ENCODE peak calls at places on chromosomes 4 and X, in eight cellular contexts. Y, W, P, Q, O, U, S and C are unnamed samples. For H3K4me1, the result is how much of the 10 kb centered on the place peaks cover.

GRCh38 chr4:174429701-174430100 is 92.6 kb downstream of the HPGD start:
- DNase-seq in Y (no peak), W (peak), P (no peak), Q (no peak), O (peak), U (peak), S (no peak), C (no peak)

GRCh38 chrX:110671068-110671803 is 124.4 kb downstream of the CHRDL1 start:
- DNase-seq in Y (no peak), W (peak), P (no peak), Q (no peak), O (peak), U (peak), S (no peak), C (no peak)

GRCh38 chr4:143195581-143195980 is 10.9 kb downstream of the USP38 start:
- DNase-seq in Y (no peak), W (no peak), P (no peak), Q (no peak), O (no peak), U (no peak), S (no peak), C (no peak)

GRCh38 chrX:26208012-26208411 is 8.0 kb upstream of the MAGEB5 start:
- DNase-seq in Y (no peak), W (no peak), P (no peak), Q (no peak), O (no peak), U (no peak), S (no peak), C (no peak)

GRCh38 chr4:128718793-128719192 is 90.7 kb upstream of the JADE1 start:
- DNase-seq in Y (no peak), W (peak), P (no peak), Q (no peak), O (peak), U (no peak), S (peak), C (no peak)

GRCh38 chr4:143411527-143412480 is 75.1 kb downstream of the GAB1 start:
- DNase-seq in Y (no peak), W (peak), P (no peak), Q (no peak), O (peak), U (peak), S (peak), C (peak)

GRCh38 chrX:3295731-3296130 is 50.7 kb downstream of the MXRA5 start:
- DNase-seq in Y (peak), W (peak), P (peak), Q (peak), O (no peak), U (peak), S (no peak), C (peak)

GRCh38 chr4:171170671-171171070 is 642.5 kb upstream of the GALNTL6 start:
- DNase-seq in Y (no peak), W (no peak), P (no peak), Q (no peak), O (no peak), U (no peak), S (no peak), C (no peak)

GRCh38 chr4:116926631-116927295 is 158.6 kb downstream of the TRAM1L1 start:
- DNase-seq in Y (no peak), W (no peak), P (peak), Q (no peak), O (no peak), U (no peak), S (no peak), C (no peak)

GRCh38 chr4:102404551-102404969 is 59.3 kb upstream of the SLC39A8 start:
- DNase-seq in Y (no peak), W (no peak), P (peak), Q (no peak), O (no peak), U (no peak), S (no peak), C (no peak)
- TF ChIP-seq CTCF in Y (no peak), W (no peak), P (no peak), Q (no peak), O (no peak), U (no peak), S (no peak), C (no peak)

GRCh38 chr4:88818650-88819470 is 121.2 kb upstream of the NAP1L5 start:
- DNase-seq in Y (peak), W (peak), P (peak), Q (peak), O (no peak), U (peak), S (peak), C (peak)

GRCh38 chr4:88814043-88814617 is 116.5 kb upstream of the NAP1L5 start:
- DNase-seq in Y (peak), W (no peak), P (peak), Q (no peak), O (no peak), U (no peak), S (no peak), C (no peak)

GRCh38 chr4:88820723-88821368 is 123.2 kb upstream of the NAP1L5 start:
- DNase-seq in Y (no peak), W (no peak), P (peak), Q (no peak), O (no peak), U (no peak), S (peak), C (no peak)

GRCh38 chr4:88822034-88822433 is 124.4 kb upstream of the NAP1L5 start:
- DNase-seq in Y (no peak), W (no peak), P (no peak), Q (no peak), O (no peak), U (no peak), S (no peak), C (no peak)

DNA sequence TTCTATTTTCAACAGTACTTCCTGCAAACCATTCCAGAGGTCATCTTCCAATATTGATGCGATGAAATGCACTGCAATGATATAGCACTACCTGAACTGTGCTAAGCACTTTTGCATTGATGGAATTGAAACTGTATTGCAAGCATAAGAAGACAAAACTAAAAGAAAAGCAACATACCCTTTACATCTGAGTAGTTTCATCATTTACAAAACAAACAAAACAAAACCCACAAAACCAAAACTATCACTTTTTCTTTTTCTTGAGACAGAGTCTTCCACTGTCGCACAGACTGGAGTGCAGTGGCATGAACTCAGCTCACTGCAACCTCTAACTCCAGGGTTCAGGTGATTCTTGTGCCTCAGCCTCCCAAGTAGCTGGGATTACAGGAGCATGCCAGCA is 120.1 kb upstream of the NAP1L5 start:
- DNase-seq in Y (no peak), W (no peak), P (no peak), Q (no peak), O (no peak), U (no peak), S (no peak), C (no peak)
- H3K4me1 ChIP-seq in Y (under half), W (under half), P (under half), Q (under half), O (under half), U (under half), S (under half), C (under half)

DNA sequence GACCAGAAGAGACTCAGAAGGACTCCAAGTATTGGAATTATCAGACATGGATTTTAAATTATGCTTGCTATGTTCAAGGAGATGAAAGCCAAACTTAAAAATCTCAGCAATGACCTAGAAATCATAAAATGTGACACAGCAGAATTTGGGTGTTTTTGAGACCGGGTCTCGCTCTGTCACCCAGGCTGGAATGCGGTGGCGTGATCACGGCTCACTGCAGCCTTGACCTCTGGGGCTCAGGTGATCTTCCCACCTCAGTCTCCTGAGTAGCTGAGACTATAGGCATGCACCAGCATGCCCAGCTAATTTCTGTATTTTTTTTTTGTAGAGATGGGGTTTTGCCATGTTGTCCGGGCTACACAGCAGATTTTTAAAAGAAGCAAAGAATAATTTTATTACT is 12.7 kb downstream of the TAB3 start:
- DNase-seq in Y (no peak), W (no peak), P (no peak), Q (no peak), O (no peak), U (peak), S (no peak), C (no peak)
- H3K4me2 ChIP-seq in Y (no peak), W (no peak), P (no peak), Q (peak), O (peak), U (peak), S (no peak), C (no peak)

GRCh38 chrX:5113128-5113527 is 1115.5 kb downstream of the NLGN4X start:
- DNase-seq in Y (peak), W (peak), P (peak), Q (peak), O (no peak), U (peak), S (no peak), C (peak)
- TF ChIP-seq CTCF in Y (no peak), W (no peak), P (peak), Q (peak), O (peak), U (peak), S (no peak), C (peak)

DNA sequence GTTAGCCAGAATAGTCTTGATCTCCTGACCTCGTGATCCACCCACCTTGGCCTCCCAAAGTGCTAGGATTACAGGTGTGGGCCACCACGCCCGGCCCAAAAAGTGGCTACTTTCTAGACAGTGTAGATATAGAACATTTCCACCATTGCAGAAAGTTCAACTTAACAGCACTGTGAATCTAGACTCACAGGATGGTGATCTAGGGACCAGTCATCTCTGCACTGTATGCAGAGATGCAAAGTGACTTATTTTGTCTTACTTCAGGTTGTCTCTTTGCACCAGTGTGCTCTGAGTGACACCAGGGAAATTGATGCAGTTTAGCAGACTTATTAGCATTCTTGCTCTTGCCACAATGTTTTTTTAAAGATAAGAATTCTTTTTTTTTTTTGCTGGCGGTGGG is 12.9 kb upstream of the FOXO4 start:
- DNase-seq in Y (no peak), W (peak), P (no peak), Q (no peak), O (no peak), U (no peak), S (no peak), C (no peak)
- H3K4me1 ChIP-seq in Y (under half), W (under half), P (under half), Q (under half), O (under half), U (under half), S (under half), C (under half)

DNA sequence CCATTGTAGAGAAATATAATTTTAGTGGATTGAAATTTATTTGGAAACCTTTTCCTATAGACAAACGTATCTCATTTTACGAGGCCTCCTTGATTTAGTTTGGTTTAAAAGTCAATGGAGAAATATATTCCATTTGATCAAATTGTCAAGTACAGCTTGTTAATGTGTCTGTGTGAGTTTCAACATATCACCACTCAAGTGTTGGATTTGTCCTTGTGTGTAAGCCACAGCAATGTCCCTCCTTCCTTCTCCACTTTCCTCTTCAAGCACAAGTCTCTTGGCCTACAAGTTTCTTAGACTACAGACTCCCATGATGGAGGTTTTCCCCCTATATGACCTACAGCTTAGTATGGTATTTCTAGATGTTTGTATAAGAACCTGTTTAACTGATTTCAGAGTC is 104.7 kb downstream of the SYNPO2 start:
- DNase-seq in Y (no peak), W (no peak), P (no peak), Q (no peak), O (no peak), U (no peak), S (no peak), C (no peak)
- H3K4me2 ChIP-seq in Y (no peak), W (no peak), P (no peak), Q (no peak), O (no peak), U (no peak), S (no peak), C (no peak)

GRCh38 chr4:8117278-8117682 is 41.3 kb downstream of the ABLIM2 start:
- DNase-seq in Y (peak), W (no peak), P (peak), Q (peak), O (no peak), U (peak), S (peak), C (peak)
- TF ChIP-seq CTCF in Y (no peak), W (no peak), P (no peak), Q (no peak), O (no peak), U (no peak), S (no peak), C (no peak)